ENCODE peak calls at places on chromosomes 7 and 10, in nine cellular contexts. K is GM04503; J is effector memory CD4-positive, alpha-beta T cell; Y is GM03348; G is hippocampal formation; W is activated T-cell treated with anti-CD3 and anti-CD28 coated beads for 1 hour; C is pancreas; N is left ventricle myocardium inferior; I is astrocyte of the spinal cord. Z is an unnamed sample.

GRCh38 chr7:124388751-124389150 is 355.9 kb upstream of the TMEM229A start:
- DNase-seq in K (no peak), J (no peak), Y (no peak), G (no peak), W (no peak), C (no peak), N (no peak), I (no peak), Z (no peak)

GRCh38 chr10:43278216-43278615 is 11.4 kb upstream of the RASGEF1A start:
- DNase-seq in K (no peak), J (no peak), Y (no peak), G (no peak), W (no peak), C (no peak), N (no peak), I (no peak), Z (no peak)

GRCh38 chr10:58457761-58458616 is 54.7 kb upstream of the BICC1 start:
- DNase-seq in K (peak), J (no peak), Y (peak), G (no peak), W (no peak), C (no peak), N (peak), I (peak), Z (no peak)

GRCh38 chr7:151628846-151629604 is 109.3 kb upstream of the RHEB start:
- DNase-seq in K (no peak), J (no peak), Y (no peak), G (no peak), W (no peak), C (no peak), N (no peak), I (no peak), Z (no peak)

GRCh38 chr10:88232029-88232895 is 350.9 kb downstream of the RNLS start:
- DNase-seq in K (no peak), J (no peak), Y (no peak), G (no peak), W (no peak), C (peak), N (peak), I (peak), Z (no peak)

GRCh38 chr10:129474642-129475041 is 7.6 kb downstream of the MGMT start:
- DNase-seq in K (no peak), J (no peak), Y (no peak), G (no peak), W (no peak), C (no peak), N (no peak), I (no peak), Z (no peak)

GRCh38 chr10:32953277-32953927 is 4.6 kb downstream of the ITGB1 start:
- DNase-seq in K (no peak), J (no peak), Y (no peak), G (no peak), W (no peak), C (no peak), N (peak), I (no peak), Z (no peak)

GRCh38 chr10:7258948-7259523 is 151.8 kb downstream of the SFMBT2 start:
- DNase-seq in K (no peak), J (peak), Y (no peak), G (no peak), W (peak), C (no peak), N (no peak), I (peak), Z (peak)

GRCh38 chr7:116505823-116506222 is 6.3 kb downstream of the CAV2 start:
- DNase-seq in K (no peak), J (no peak), Y (no peak), G (no peak), W (no peak), C (no peak), N (no peak), I (no peak), Z (no peak)

GRCh38 chr7:128829391-128830166 is 627 bp upstream of the FLNC start:
- DNase-seq in K (no peak), J (no peak), Y (peak), G (no peak), W (no peak), C (peak), N (no peak), I (peak), Z (no peak)

GRCh38 chr7:51033722-51034530 is 251.2 kb upstream of the GRB10 start:
- DNase-seq in K (no peak), J (no peak), Y (no peak), G (peak), W (no peak), C (no peak), N (no peak), I (no peak), Z (no peak)

GRCh38 chr7:108055541-108056135 is 52.7 kb upstream of the LAMB1 start:
- DNase-seq in K (no peak), J (no peak), Y (no peak), G (no peak), W (no peak), C (no peak), N (no peak), I (no peak), Z (no peak)

GRCh38 chr10:26841733-26842317 is 18.9 kb downstream of the ABI1 start:
- DNase-seq in K (no peak), J (no peak), Y (no peak), G (no peak), W (no peak), C (no peak), N (no peak), I (no peak), Z (no peak)

GRCh38 chr10:42769653-42770052 is 12.9 kb upstream of the BMS1 start:
- DNase-seq in K (no peak), J (no peak), Y (no peak), G (no peak), W (no peak), C (no peak), N (no peak), I (no peak), Z (no peak)

GRCh38 chr7:87876759-87877234 is 504 bp downstream of the DBF4 start:
- DNase-seq in K (peak), J (peak), Y (peak), G (peak), W (peak), C (peak), N (peak), I (peak), Z (no peak)

GRCh38 chr10:74371696-74372095 is 220.7 kb downstream of the ADK start:
- DNase-seq in K (no peak), J (no peak), Y (no peak), G (no peak), W (no peak), C (no peak), N (no peak), I (peak), Z (no peak)

GRCh38 chr10:43692051-43692825 is 43.6 kb upstream of the ZNF32 start:
- DNase-seq in K (peak), J (no peak), Y (peak), G (no peak), W (no peak), C (no peak), N (no peak), I (no peak), Z (no peak)

GRCh38 chr10:95792874-95793285 is 36.9 kb downstream of the ENTPD1 start:
- DNase-seq in K (peak), J (no peak), Y (peak), G (no peak), W (no peak), C (no peak), N (no peak), I (peak), Z (no peak)

GRCh38 chr10:21517983-21518628 is 7.4 kb downstream of the SKIDA1 start:
- DNase-seq in K (no peak), J (no peak), Y (no peak), G (no peak), W (no peak), C (no peak), N (no peak), I (peak), Z (no peak)

GRCh38 chr7:155038335-155038734 is 31.8 kb upstream of the HTR5A start:
- DNase-seq in K (no peak), J (no peak), Y (no peak), G (no peak), W (no peak), C (no peak), N (no peak), I (no peak), Z (no peak)

GRCh38 chr7:17651926-17652385 is 288.3 kb downstream of the SNX13 start:
- DNase-seq in K (peak), J (no peak), Y (peak), G (no peak), W (no peak), C (no peak), N (no peak), I (peak), Z (no peak)

GRCh38 chr10:31578181-31578852 is 259.3 kb downstream of the ZEB1 start:
- DNase-seq in K (no peak), J (no peak), Y (no peak), G (no peak), W (no peak), C (no peak), N (no peak), I (no peak), Z (no peak)

GRCh38 chr10:129809431-129809830 is 154.6 kb downstream of the EBF3 start:
- DNase-seq in K (no peak), J (no peak), Y (no peak), G (no peak), W (no peak), C (no peak), N (no peak), I (no peak), Z (no peak)

GRCh38 chr10:1715821-1716220 is 21.5 kb downstream of the ADARB2 start:
- DNase-seq in K (no peak), J (no peak), Y (no peak), G (no peak), W (no peak), C (no peak), N (no peak), I (no peak), Z (no peak)

GRCh38 chr7:2214636-2215035 is 18.1 kb downstream of the MAD1L1 start:
- DNase-seq in K (no peak), J (no peak), Y (no peak), G (no peak), W (no peak), C (no peak), N (no peak), I (no peak), Z (no peak)

GRCh38 chr10:130804281-130804680 is 507.2 kb downstream of the TCERG1L start:
- DNase-seq in K (no peak), J (no peak), Y (no peak), G (no peak), W (no peak), C (peak), N (no peak), I (no peak), Z (no peak)

GRCh38 chr7:68246189-68246633 is 1249.6 kb downstream of the TYW1 start:
- DNase-seq in K (no peak), J (no peak), Y (peak), G (no peak), W (no peak), C (no peak), N (no peak), I (no peak), Z (no peak)

GRCh38 chr7:125253454-125254182 is 324.0 kb upstream of the POT1 start:
- DNase-seq in K (no peak), J (no peak), Y (no peak), G (no peak), W (no peak), C (no peak), N (no peak), I (no peak), Z (no peak)

GRCh38 chr7:132386249-132386681 is 190.0 kb downstream of the PLXNA4 start:
- DNase-seq in K (no peak), J (no peak), Y (no peak), G (no peak), W (no peak), C (no peak), N (peak), I (peak), Z (no peak)

GRCh38 chr7:5703572-5704533 is 77.6 kb downstream of the RNF216 start:
- DNase-seq in K (no peak), J (no peak), Y (no peak), G (no peak), W (no peak), C (no peak), N (no peak), I (no peak), Z (no peak)

GRCh38 chr7:19920705-19921104 is 147.3 kb upstream of the TMEM196 start:
- DNase-seq in K (no peak), J (no peak), Y (no peak), G (no peak), W (no peak), C (no peak), N (no peak), I (no peak), Z (no peak)

GRCh38 chr7:120554960-120555571 is 282.1 kb downstream of the KCND2 start:
- DNase-seq in K (peak), J (no peak), Y (peak), G (peak), W (no peak), C (no peak), N (no peak), I (peak), Z (no peak)

GRCh38 chr7:158247758-158248487 is 339.7 kb downstream of the PTPRN2 start:
- DNase-seq in K (no peak), J (no peak), Y (no peak), G (no peak), W (no peak), C (no peak), N (no peak), I (no peak), Z (no peak)

Z was measured in naive B cell.